ENCODE peak calls at places on chromosomes 4 and X, in nine cellular contexts. E is activated naive CD4-positive, alpha-beta T cell; C is H7; P is midbrain; O is SJSA1; F is amniotic epithelial cell; D is NCI-H146; N is iPS-NIHi11; Q is fibroblast of the conjunctiva. S is an unnamed sample.

GRCh38 chr4:23887989-23888388 is 1.9 kb downstream of the PPARGC1A start:
- DNase-seq in E (no peak), C (no peak), P (no peak), O (no peak), F (no peak), D (no peak), N (no peak), Q (no peak), S (no peak)

GRCh38 chrX:80648023-80648422 is 161.7 kb downstream of the BRWD3 start:
- DNase-seq in E (no peak), C (no peak), P (peak; percentile 1), O (no peak), F (peak; percentile 3), D (no peak), N (peak; percentile 7), Q (peak; percentile 2), S (peak; percentile 4)

GRCh38 chr4:76897522-76898384 is at the start of gene SOWAHB:
- DNase-seq in E (peak; percentile 10), C (peak; percentile 92), P (no peak), O (no peak), F (no peak), D (peak; percentile 86), N (peak; percentile 86), Q (no peak), S (peak; percentile 66)

GRCh38 chrX:123964155-123964554 is 2.6 kb downstream of the STAG2 start:
- DNase-seq in E (no peak), C (no peak), P (no peak), O (peak; percentile 2), F (peak; percentile 34), D (no peak), N (no peak), Q (no peak), S (no peak)

GRCh38 chr4:6840062-6840976 is 57.8 kb downstream of the KIAA0232 start:
- DNase-seq in E (no peak), C (peak; percentile 17), P (no peak), O (no peak), F (peak; percentile 42), D (no peak), N (peak; percentile 33), Q (peak; percentile 21), S (no peak)

GRCh38 chrX:15749642-15750610 is 11.9 kb downstream of the CA5B start:
- DNase-seq in E (no peak), C (no peak), P (peak; percentile 6), O (peak; percentile 36), F (no peak), D (no peak), N (no peak), Q (no peak), S (no peak)

GRCh38 chrX:107753186-107753585 is 22.4 kb downstream of the TSC22D3 start:
- DNase-seq in E (no peak), C (no peak), P (no peak), O (no peak), F (peak; percentile 58), D (no peak), N (no peak), Q (no peak), S (no peak)

GRCh38 chrX:51804741-51805140 is 61.5 kb downstream of the GSPT2 start:
- DNase-seq in E (no peak), C (peak; percentile 10), P (no peak), O (no peak), F (no peak), D (no peak), N (no peak), Q (no peak), S (no peak)

GRCh38 chrX:38220024-38220935 is at the start of gene SRPX:
- DNase-seq in E (no peak), C (peak; percentile 64), P (no peak), O (peak; percentile 44), F (peak; percentile 26), D (peak; percentile 22), N (peak; percentile 20), Q (no peak), S (peak; percentile 24)

GRCh38 chr4:169116270-169116901 is 106.3 kb upstream of the CBR4 start:
- DNase-seq in E (no peak), C (no peak), P (peak; percentile 41), O (peak; percentile 35), F (no peak), D (no peak), N (no peak), Q (no peak), S (no peak)

GRCh38 chrX:13110427-13111324 is 66.3 kb upstream of the FAM9C start:
- DNase-seq in E (no peak), C (no peak), P (peak; percentile 22), O (peak; percentile 38), F (peak; percentile 99), D (peak; percentile 13), N (no peak), Q (peak; percentile 90), S (no peak)

S was measured in GM13977.